ENCODE peak calls at places on chromosomes 13 and 19, in ten cellular contexts. G is tibial artery, R is nephron progenitor cell, P is fibroblast of pulmonary artery, M is ovary, K is B cell, D is heart left ventricle, B is AG10803, E is H9, W is AG09319. Z is an unnamed sample.

GRCh38 chr19:44722131-44723121 is 23.5 kb downstream of the CEACAM16 start:
- DNase-seq in D (no peak), W (no peak), E (no peak), G (no peak), R (no peak), K (no peak), B (no peak), M (no peak), P (no peak), Z (no peak)

GRCh38 chr13:48730971-48731658 is 77.4 kb downstream of the CYSLTR2 start:
- DNase-seq in D (no peak), M (no peak), E (no peak), P (peak), B (peak), R (no peak), K (no peak), W (no peak), G (no peak), Z (no peak)

GRCh38 chr13:40127925-40128324 is 472.5 kb downstream of the COG6 start:
- DNase-seq in B (no peak), K (no peak), E (no peak), G (no peak), W (no peak), R (no peak), P (no peak), M (no peak), D (no peak), Z (no peak)

GRCh38 chr19:58519087-58519354 is 589 bp downstream of the ZBTB45 start:
- DNase-seq in D (peak), K (no peak), B (peak), R (peak), G (peak), W (peak), M (peak), P (peak), E (peak), Z (peak)

GRCh38 chr13:75250526-75251183 is 231.3 kb downstream of the TBC1D4 start:
- DNase-seq in D (no peak), P (peak), M (no peak), K (no peak), R (no peak), W (no peak), G (no peak), E (no peak), B (peak), Z (no peak)

GRCh38 chr13:112885782-112886268 is 83.2 kb upstream of the MCF2L start:
- DNase-seq in R (peak), K (no peak), P (peak), E (peak), B (peak), M (peak), G (peak), W (peak), D (peak), Z (peak)

GRCh38 chr19:21602105-21602658 is 96.8 kb downstream of the ZNF429 start:
- DNase-seq in M (no peak), P (no peak), K (no peak), W (no peak), D (no peak), E (no peak), B (no peak), R (no peak), G (no peak), Z (no peak)

GRCh38 chr19:41327499-41328156 is 17.7 kb downstream of the CCDC97 start:
- DNase-seq in G (peak), E (peak), W (no peak), K (peak), R (no peak), M (no peak), P (peak), B (no peak), D (peak), Z (peak)

GRCh38 chr19:41299755-41300089 is 10.2 kb upstream of the CCDC97 start:
- DNase-seq in D (peak), P (peak), B (peak), W (no peak), M (no peak), E (no peak), R (no peak), K (no peak), G (peak), Z (no peak)

GRCh38 chr13:79673993-79674377 is 193.0 kb downstream of the NDFIP2 start:
- DNase-seq in D (no peak), R (no peak), W (no peak), P (no peak), G (no peak), M (no peak), K (no peak), E (no peak), B (no peak), Z (no peak)

GRCh38 chr13:112561478-112561877 is 26.5 kb downstream of the TUBGCP3 start:
- DNase-seq in P (no peak), W (no peak), D (no peak), B (no peak), R (no peak), E (no peak), G (no peak), M (no peak), K (no peak), Z (no peak)

GRCh38 chr13:73717632-73718031 is 416.6 kb downstream of the KLF12 start:
- DNase-seq in P (peak), E (no peak), R (no peak), W (no peak), D (no peak), G (no peak), B (no peak), M (no peak), K (no peak), Z (no peak)

GRCh38 chr13:40664100-40665060 is 2.1 kb downstream of the FOXO1 start:
- DNase-seq in D (peak), B (peak), R (peak), M (peak), E (peak), W (no peak), K (peak), G (peak), P (peak), Z (peak)

GRCh38 chr19:45508931-45509691 is 1.8 kb downstream of the VASP start:
- DNase-seq in B (peak), M (peak), W (no peak), G (peak), K (peak), E (peak), D (peak), P (peak), R (peak), Z (peak)

GRCh38 chr13:51259359-51259645 is 37.1 kb downstream of the FAM124A start:
- DNase-seq in G (no peak), E (no peak), P (no peak), B (no peak), M (no peak), R (no peak), W (no peak), D (no peak), K (no peak), Z (no peak)

GRCh38 chr13:21310220-21310619 is 133.8 kb downstream of the MRPL57 start:
- DNase-seq in G (no peak), W (no peak), E (no peak), P (no peak), D (no peak), B (no peak), K (no peak), R (no peak), M (no peak), Z (no peak)

GRCh38 chr19:35142531-35143230 is 374 bp upstream of the FXYD7 start:
- DNase-seq in B (no peak), G (no peak), R (peak), E (peak), M (peak), D (peak), P (peak), K (peak), W (no peak), Z (peak)

GRCh38 chr19:45100202-45100600 is 7.2 kb downstream of the PPP1R37 start:
- DNase-seq in W (no peak), E (no peak), D (no peak), M (no peak), R (no peak), B (no peak), P (no peak), G (no peak), K (no peak), Z (no peak)

GRCh38 chr19:39823693-39824092 is 10.3 kb downstream of the DYRK1B start:
- DNase-seq in G (no peak), K (no peak), B (no peak), W (no peak), D (no peak), P (no peak), M (no peak), R (no peak), E (no peak), Z (no peak)

GRCh38 chr13:26679945-26680516 is 80.6 kb downstream of the GPR12 start:
- DNase-seq in E (peak), M (no peak), G (peak), B (no peak), W (no peak), D (no peak), P (no peak), R (peak), K (no peak), Z (no peak)

GRCh38 chr13:111625526-111626315 is 305.3 kb downstream of the TEX29 start:
- DNase-seq in D (no peak), M (no peak), B (no peak), K (no peak), R (no peak), G (no peak), P (no peak), E (peak), W (no peak), Z (no peak)

GRCh38 chr13:99320693-99321481 is 13.7 kb upstream of the GPR183 start:
- DNase-seq in R (no peak), B (peak), K (no peak), E (no peak), P (peak), D (no peak), M (no peak), G (no peak), W (peak), Z (no peak)

GRCh38 chr13:26062853-26063444 is 11.1 kb upstream of the SHISA2 start:
- DNase-seq in W (peak), M (no peak), P (peak), D (no peak), G (no peak), B (peak), K (no peak), E (no peak), R (peak), Z (no peak)

GRCh38 chr19:21474671-21475181 is 30.7 kb upstream of the ZNF429 start:
- DNase-seq in D (peak), E (peak), G (peak), M (peak), P (peak), B (peak), K (peak), R (peak), W (no peak), Z (no peak)

GRCh38 chr13:30115257-30115600 is 192.1 kb downstream of the KATNAL1 start:
- DNase-seq in M (no peak), W (no peak), B (no peak), E (no peak), R (no peak), P (no peak), D (no peak), G (no peak), K (no peak), Z (no peak)
- TF ChIP-seq CTCF in M (peak), W (no peak), B (no peak), E (no peak), R (no peak), P (no peak), D (peak), G (no peak), K (peak), Z (peak)

GRCh38 chr19:5684694-5685430 is 4.0 kb downstream of the HSD11B1L start:
- DNase-seq in W (no peak), G (no peak), P (no peak), D (peak), E (no peak), R (no peak), M (no peak), K (no peak), B (no peak), Z (no peak)

GRCh38 chr19:5686647-5687359 is 3.3 kb upstream of the RPL36 start:
- DNase-seq in E (peak), P (peak), G (peak), M (peak), K (peak), W (peak), R (peak), B (peak), D (peak), Z (peak)

GRCh38 chr19:5686326-5686646 is 3.8 kb upstream of the RPL36 start:
- DNase-seq in P (no peak), E (no peak), D (no peak), M (no peak), W (no peak), R (no peak), B (no peak), K (no peak), G (no peak), Z (no peak)

GRCh38 chr19:5690125-5690954 is at the start of gene RPL36:
- DNase-seq in K (peak), M (peak), W (peak), P (peak), D (peak), G (peak), R (peak), E (peak), B (peak), Z (peak)

DNA sequence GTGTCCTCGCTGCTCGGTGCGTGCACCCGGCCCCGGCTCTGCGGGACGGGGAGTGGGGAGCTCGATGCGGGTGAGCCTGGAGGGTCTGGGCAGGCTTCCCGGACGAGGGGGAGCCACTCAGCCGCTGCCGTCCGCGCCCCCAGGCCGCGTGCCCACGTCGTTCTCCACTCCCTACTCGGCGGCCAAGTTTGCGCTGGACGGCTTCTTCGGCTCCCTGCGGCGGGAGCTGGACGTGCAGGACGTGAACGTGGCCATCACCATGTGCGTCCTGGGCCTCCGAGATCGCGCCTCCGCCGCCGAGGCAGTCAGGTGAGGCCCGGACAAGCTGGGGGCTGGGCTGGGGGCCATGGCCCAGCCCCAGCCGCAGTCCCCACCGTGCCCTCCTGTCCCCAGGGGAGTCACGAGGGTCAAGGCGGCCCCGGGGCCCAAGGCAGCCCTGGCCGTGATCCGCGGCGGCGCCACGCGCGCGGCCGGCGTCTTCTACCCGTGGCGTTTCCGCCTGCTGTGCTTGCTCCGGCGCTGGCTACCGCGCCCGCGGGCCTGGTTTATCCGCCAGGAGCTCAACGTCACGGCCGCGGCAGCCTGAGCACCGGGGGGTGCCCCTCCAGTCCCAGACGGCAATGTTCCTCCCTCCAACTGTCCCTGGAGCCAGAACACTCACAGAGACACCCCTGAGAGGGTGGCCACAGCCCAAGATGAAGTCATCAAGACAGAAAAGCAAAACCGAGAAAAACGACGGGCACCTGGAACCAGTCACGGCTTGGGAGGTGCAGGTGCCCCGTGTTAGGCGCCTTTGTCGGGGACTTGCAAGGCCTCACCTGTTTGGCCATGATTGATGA is 2.5 kb upstream of the RPL36 start:
- DNase-seq in K (no peak), E (peak), P (no peak), D (peak), W (no peak), M (no peak), B (no peak), G (no peak), R (no peak), Z (no peak)
- TF ChIP-seq CTCF in K (peak), E (peak), P (no peak), D (no peak), W (no peak), M (peak), B (peak), G (no peak), R (no peak), Z (no peak)

GRCh38 chr19:5115771-5116202 is 146.9 kb downstream of the KDM4B start:
- DNase-seq in W (no peak), P (peak), M (no peak), K (no peak), E (no peak), G (no peak), R (no peak), B (peak), D (no peak), Z (no peak)

GRCh38 chr19:5119297-5119998 is 150.5 kb downstream of the KDM4B start:
- DNase-seq in R (no peak), M (no peak), D (no peak), B (no peak), K (no peak), E (no peak), G (no peak), P (no peak), W (no peak), Z (no peak)

GRCh38 chr19:5116292-5116691 is 147.4 kb downstream of the KDM4B start:
- DNase-seq in K (no peak), D (no peak), P (no peak), G (no peak), W (no peak), B (no peak), M (no peak), E (no peak), R (no peak), Z (no peak)

GRCh38 chr19:5118026-5118425 is 149.1 kb downstream of the KDM4B start:
- DNase-seq in M (no peak), W (no peak), B (no peak), G (no peak), E (no peak), K (no peak), R (no peak), P (no peak), D (no peak), Z (no peak)

DNA sequence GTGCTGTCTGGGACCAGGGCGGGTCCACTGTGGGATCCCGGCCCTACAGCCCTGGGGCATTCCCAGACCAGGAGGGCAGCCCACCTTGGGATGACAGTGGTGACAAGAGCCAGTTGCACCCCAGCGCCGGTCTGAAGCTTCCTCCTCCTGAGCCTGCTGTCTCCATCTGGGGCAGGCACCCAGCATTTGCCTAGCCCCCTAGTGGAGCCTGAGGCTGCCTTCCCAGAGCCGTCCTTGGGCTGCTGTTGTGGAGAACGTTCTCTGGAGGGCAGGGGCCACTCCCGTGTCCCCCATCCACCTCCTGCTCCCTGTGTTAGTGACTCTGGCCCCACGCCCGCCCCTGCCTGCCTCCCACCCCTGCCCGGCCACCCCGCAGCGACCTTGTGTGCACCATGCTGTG is 148.5 kb downstream of the KDM4B start:
- DNase-seq in M (no peak), E (no peak), W (no peak), D (no peak), G (no peak), R (no peak), P (no peak), B (no peak), K (no peak), Z (no peak)
- TF ChIP-seq CTCF in M (no peak), E (peak), W (no peak), D (no peak), G (no peak), R (no peak), P (no peak), B (no peak), K (no peak), Z (no peak)

DNA sequence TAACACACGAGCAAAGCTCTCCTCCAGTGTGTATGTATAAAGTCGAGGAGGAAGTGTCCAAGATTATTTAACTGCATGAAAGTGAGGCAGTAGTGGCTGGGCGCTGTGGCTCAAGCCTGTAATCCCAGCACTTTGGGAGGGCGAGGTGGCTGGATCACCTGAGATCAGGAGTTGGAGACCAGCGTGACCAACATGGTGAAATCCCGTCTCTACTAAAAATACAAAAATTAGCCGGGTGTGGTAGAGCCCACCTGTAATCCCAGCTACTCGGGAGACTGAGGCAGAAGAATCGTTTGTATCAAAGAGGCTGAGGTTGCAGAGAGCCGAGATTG is 1.2 kb upstream of the ZNF20 start:
- DNase-seq in G (no peak), R (no peak), P (no peak), W (no peak), K (no peak), B (no peak), D (no peak), M (no peak), E (no peak), Z (no peak)
- TF ChIP-seq CTCF in G (no peak), R (no peak), P (no peak), W (no peak), K (peak), B (no peak), D (peak), M (peak), E (no peak), Z (no peak)

GRCh38 chr19:33333615-33334014 is 31.3 kb upstream of the CEBPA start:
- DNase-seq in R (no peak), M (no peak), E (no peak), P (no peak), G (no peak), W (no peak), D (no peak), K (no peak), B (no peak), Z (no peak)
- TF ChIP-seq CTCF in R (no peak), M (no peak), E (no peak), P (peak), G (no peak), W (no peak), D (no peak), K (no peak), B (no peak), Z (peak)

Z was measured in K562.